ENCODE peak calls at places on chromosomes 16 and 17, in nine cellular contexts. U is ELF-1; Q is Caki2; B is naive thymus-derived CD4-positive, alpha-beta T cell; F is lung microvascular endothelial cell; J is stromal cell of bone marrow; G is cardiac fibroblast; A is skeletal muscle cell; L is mesendoderm. E is an unnamed sample.

GRCh38 chr17:54948380-54948779 is 20.1 kb downstream of the COX11 start:
- DNase-seq in U (no peak), Q (peak; percentile 93), B (no peak), F (peak; percentile 15), J (peak; percentile 51), G (peak; percentile 88), A (peak; percentile 85), L (no peak), E (peak; percentile 50)

GRCh38 chr16:87457051-87457611 is 35.7 kb downstream of the ZCCHC14 start:
- DNase-seq in U (no peak), Q (peak; percentile 89), B (no peak), F (peak; percentile 23), J (peak; percentile 39), G (peak; percentile 67), A (no peak), L (no peak), E (no peak)

GRCh38 chr16:28561557-28562187 is 8.0 kb downstream of the SGF29 start:
- DNase-seq in U (no peak), Q (no peak), B (no peak), F (no peak), J (no peak), G (no peak), A (no peak), L (peak; percentile 40), E (no peak)

GRCh38 chr16:7624871-7625766 is 292.5 kb downstream of the RBFOX1 start:
- DNase-seq in U (no peak), Q (no peak), B (no peak), F (no peak), J (no peak), G (no peak), A (no peak), L (no peak), E (no peak)

GRCh38 chr16:6008656-6009055 is 911.1 kb upstream of the EEF2KMT start:
- DNase-seq in U (no peak), Q (no peak), B (no peak), F (no peak), J (no peak), G (no peak), A (no peak), L (no peak), E (no peak)

GRCh38 chr17:64777413-64778101 is 115.5 kb upstream of the SMURF2 start:
- DNase-seq in U (no peak), Q (no peak), B (no peak), F (no peak), J (no peak), G (no peak), A (no peak), L (no peak), E (no peak)

GRCh38 chr17:77405867-77406513 is 265.2 kb downstream of the SEC14L1 start:
- DNase-seq in U (no peak), Q (no peak), B (no peak), F (no peak), J (no peak), G (no peak), A (no peak), L (no peak), E (no peak)

GRCh38 chr17:44901323-44901965 is 2.2 kb upstream of the EFTUD2 start:
- DNase-seq in U (no peak), Q (peak; percentile 79), B (no peak), F (peak; percentile 78), J (peak; percentile 57), G (peak; percentile 76), A (peak; percentile 31), L (no peak), E (no peak)

GRCh38 chr17:17701658-17702057 is 20.4 kb downstream of the RAI1 start:
- DNase-seq in U (no peak), Q (no peak), B (no peak), F (no peak), J (no peak), G (no peak), A (no peak), L (no peak), E (no peak)

GRCh38 chr17:32279933-32280716 is 14.5 kb downstream of the RHBDL3 start:
- DNase-seq in U (peak; percentile 87), Q (no peak), B (no peak), F (no peak), J (no peak), G (no peak), A (no peak), L (peak; percentile 65), E (no peak)

GRCh38 chr16:17305694-17306093 is 165.1 kb downstream of the XYLT1 start:
- DNase-seq in U (no peak), Q (no peak), B (peak; percentile 44), F (no peak), J (no peak), G (no peak), A (no peak), L (no peak), E (no peak)

GRCh38 chr16:2056077-2056476 is 8.3 kb downstream of the TSC2 start:
- DNase-seq in U (peak; percentile 20), Q (no peak), B (no peak), F (peak; percentile 70), J (no peak), G (peak; percentile 45), A (no peak), L (peak; percentile 29), E (no peak)

GRCh38 chr16:56246051-56246817 is 54.9 kb downstream of the GNAO1 start:
- DNase-seq in U (peak; percentile 97), Q (peak; percentile 91), B (no peak), F (no peak), J (no peak), G (no peak), A (no peak), L (peak; percentile 87), E (peak; percentile 21)

E was measured in GM04503.